ENCODE peak calls at places on chromosomes 13 and 19, in four cellular contexts. E is CD4-positive, alpha-beta memory T cell; A is activated CD4-positive, alpha-beta T cell treated with anti-CD3 and anti-CD28 coated beads for 48 hours; X is nucleus accumbens. C is an unnamed sample.

GRCh38 chr19:2113436-2114211 is 16.9 kb downstream of the IZUMO4 start:
- DNase-seq in E (no peak), A (no peak), X (no peak), C (no peak)

GRCh38 chr19:16476401-16476800 is 4.6 kb upstream of the EPS15L1 start:
- DNase-seq in E (no peak), A (no peak), X (no peak), C (no peak)

GRCh38 chr13:23378009-23378632 is 55.4 kb downstream of the SACS start:
- DNase-seq in E (peak), A (peak), X (no peak), C (peak)

GRCh38 chr13:67935655-67936054 is 705.5 kb upstream of the PCDH9 start:
- DNase-seq in E (no peak), A (no peak), X (no peak), C (no peak)

GRCh38 chr13:48842316-48842715 is 133.4 kb upstream of the FNDC3A start:
- DNase-seq in E (no peak), A (no peak), X (no peak), C (no peak)

GRCh38 chr13:75968103-75968838 is 332.1 kb downstream of the LMO7 start:
- DNase-seq in E (no peak), A (no peak), X (no peak), C (no peak)

GRCh38 chr13:99830931-99831330 is 140.6 kb downstream of the ZIC5 start:
- DNase-seq in E (no peak), A (no peak), X (no peak), C (no peak)

GRCh38 chr13:95745752-95746151 is 68.8 kb downstream of the DNAJC3 start:
- DNase-seq in E (no peak), A (no peak), X (no peak), C (peak)

GRCh38 chr13:112690242-112690943 is 555 bp downstream of the ATP11A start:
- DNase-seq in E (peak), A (peak), X (no peak), C (no peak)

GRCh38 chr19:21022996-21023395 is 2.5 kb downstream of the ZNF430 start:
- DNase-seq in E (no peak), A (peak), X (no peak), C (no peak)

GRCh38 chr19:3687393-3687773 is 12.9 kb downstream of the PIP5K1C start:
- DNase-seq in E (no peak), A (no peak), X (no peak), C (no peak)

GRCh38 chr13:111614009-111614408 is 293.6 kb downstream of the TEX29 start:
- DNase-seq in E (no peak), A (no peak), X (no peak), C (no peak)

GRCh38 chr19:33290956-33291622 is 11.2 kb downstream of the CEBPA start:
- DNase-seq in E (no peak), A (no peak), X (no peak), C (no peak)

GRCh38 chr13:35785563-35786327 is 309.3 kb upstream of the MAB21L1 start:
- DNase-seq in E (no peak), A (no peak), X (no peak), C (no peak)

GRCh38 chr13:73697166-73697565 is 437.0 kb downstream of the KLF12 start:
- DNase-seq in E (no peak), A (no peak), X (no peak), C (no peak)

GRCh38 chr13:25420161-25420560 is 48.4 kb downstream of the ATP8A2 start:
- DNase-seq in E (no peak), A (no peak), X (no peak), C (no peak)

GRCh38 chr13:74574964-74575728 is 440.9 kb upstream of the KLF12 start:
- DNase-seq in E (peak), A (no peak), X (no peak), C (no peak)

GRCh38 chr19:34504809-34505291 is 23.3 kb downstream of the WTIP start:
- DNase-seq in E (no peak), A (no peak), X (no peak), C (no peak)